ENCODE peak calls at places on chromosomes 3 and 15, in four cellular contexts. R, J, H and W are unnamed samples.

GRCh38 chr3:186107148-186108105 is 1.5 kb downstream of the ETV5 start:
- DNase-seq in R (peak; percentile 69), J (peak; percentile 51), H (peak; percentile 71), W (peak; percentile 71)

GRCh38 chr3:186651678-186652215 is 11.5 kb downstream of the FETUB start:
- DNase-seq in H (no peak), J (no peak), R (no peak), W (no peak)

GRCh38 chr3:57764794-57765193 is 8.7 kb downstream of the SLMAP start:
- DNase-seq in J (no peak), H (no peak), R (no peak), W (no peak)

GRCh38 chr3:157856078-157856939 is 249.9 kb downstream of the SHOX2 start:
- DNase-seq in H (no peak), J (no peak), R (no peak), W (no peak)

GRCh38 chr3:148319161-148319915 is 378.4 kb upstream of the AGTR1 start:
- DNase-seq in J (no peak), H (no peak), R (no peak), W (no peak)

GRCh38 chr3:123344175-123344908 is 104.5 kb downstream of the ADCY5 start:
- DNase-seq in H (no peak), J (no peak), R (no peak), W (no peak)

GRCh38 chr3:128309026-128309425 is 155.7 kb downstream of the EEFSEC start:
- DNase-seq in H (no peak), R (no peak), J (no peak), W (no peak)

GRCh38 chr3:126476166-126476975 is 680 bp upstream of the ZXDC start:
- DNase-seq in H (peak; percentile 75), R (peak; percentile 65), J (no peak), W (no peak)

GRCh38 chr15:45640610-45641009 is 5.8 kb downstream of the SQOR start:
- DNase-seq in H (no peak), J (no peak), R (no peak), W (no peak)

GRCh38 chr15:68256675-68257450 is 20.7 kb upstream of the FEM1B start:
- DNase-seq in J (peak; percentile 89), R (peak; percentile 79), H (peak; percentile 82), W (peak; percentile 94)

GRCh38 chr3:182244222-182244971 is 532.7 kb downstream of the SOX2 start:
- DNase-seq in J (no peak), R (peak; percentile 34), H (no peak), W (peak; percentile 73)

GRCh38 chr3:127768346-127769008 is 53.8 kb downstream of the MGLL start:
- DNase-seq in H (no peak), R (no peak), J (no peak), W (no peak)

GRCh38 chr3:38614651-38615352 is 34.7 kb downstream of the SCN5A start:
- DNase-seq in H (no peak), J (no peak), R (no peak), W (no peak)

GRCh38 chr3:157069406-157069805 is 90.5 kb downstream of the CCNL1 start:
- DNase-seq in R (no peak), J (no peak), H (no peak), W (no peak)

GRCh38 chr3:190446492-190447301 is 3.0 kb downstream of the TMEM207 start:
- DNase-seq in J (no peak), H (no peak), R (no peak), W (no peak)

GRCh38 chr3:17302774-17303173 is 418.0 kb downstream of the PLCL2 start:
- DNase-seq in R (no peak), J (no peak), H (no peak), W (no peak)

GRCh38 chr15:80611543-80612080 is 83.5 kb upstream of the ABHD17C start:
- DNase-seq in H (no peak), J (no peak), R (no peak), W (no peak)

GRCh38 chr3:136261826-136262225 is 11.7 kb downstream of the PCCB start:
- DNase-seq in H (no peak), R (no peak), J (no peak), W (no peak)

GRCh38 chr3:16828815-16829214 is 55.9 kb upstream of the PLCL2 start:
- DNase-seq in R (peak; percentile 50), H (peak; percentile 68), J (peak; percentile 65), W (no peak)

GRCh38 chr3:185828755-185829154 is 3.9 kb upstream of the IGF2BP2 start:
- DNase-seq in H (no peak), R (no peak), J (no peak), W (no peak)

GRCh38 chr3:27105904-27106303 is 263.3 kb downstream of the NEK10 start:
- DNase-seq in H (peak; percentile 18), R (no peak), J (peak; percentile 12), W (no peak)

GRCh38 chr3:64355473-64355872 is 130.2 kb upstream of the PRICKLE2 start:
- DNase-seq in H (no peak), R (no peak), J (no peak), W (no peak)

GRCh38 chr3:194373912-194374311 is 4.4 kb upstream of the LRRC15 start:
- DNase-seq in J (no peak), R (no peak), H (no peak), W (no peak)

GRCh38 chr3:27678234-27678633 is 43.9 kb downstream of the EOMES start:
- DNase-seq in R (no peak), H (no peak), J (no peak), W (no peak)

GRCh38 chr15:69663441-69663840 is 210.8 kb downstream of the RPLP1 start:
- DNase-seq in H (no peak), J (no peak), R (no peak), W (peak; percentile 22)

GRCh38 chr3:58175429-58176184 is 35.2 kb downstream of the DNASE1L3 start:
- DNase-seq in H (peak; percentile 75), J (peak; percentile 77), R (peak; percentile 87), W (peak; percentile 81)

GRCh38 chr3:4750306-4751056 is 228.8 kb upstream of the BHLHE40 start:
- DNase-seq in H (no peak), J (no peak), R (no peak), W (no peak)

GRCh38 chr15:89430530-89431341 is 65.6 kb downstream of the RHCG start:
- DNase-seq in J (peak; percentile 90), R (peak; percentile 91), H (peak; percentile 93), W (peak; percentile 88)

GRCh38 chr15:89429986-89430385 is 66.4 kb downstream of the RHCG start:
- DNase-seq in H (no peak), R (no peak), J (no peak), W (no peak)

GRCh38 chr15:89426500-89426899 is 69.9 kb downstream of the RHCG start:
- DNase-seq in J (no peak), R (no peak), H (no peak), W (no peak)

GRCh38 chr15:89429023-89429422 is 67.4 kb downstream of the RHCG start:
- DNase-seq in J (no peak), R (no peak), H (no peak), W (no peak)

DNA sequence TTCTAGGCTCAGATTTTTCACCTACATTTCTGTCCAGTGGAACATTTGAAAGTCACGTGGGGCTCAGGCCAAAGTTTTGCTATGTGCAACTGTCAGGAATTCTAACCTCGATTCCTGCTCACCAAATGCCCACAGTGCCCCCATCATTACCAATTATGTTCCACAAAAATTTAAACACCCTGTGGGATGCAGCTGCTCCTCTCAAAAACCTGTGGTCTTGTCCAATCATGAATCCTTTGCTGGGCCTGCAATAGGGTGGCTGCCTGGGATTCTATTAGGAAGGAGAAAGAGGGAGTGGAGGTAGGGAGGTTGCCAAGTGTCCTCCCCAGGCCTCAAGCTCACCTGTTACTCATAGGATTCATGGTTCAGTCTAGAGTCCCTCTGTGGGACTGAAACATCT is 68.1 kb downstream of the RHCG start:
- DNase-seq in H (no peak), J (no peak), R (no peak), W (no peak)
- H3K27me3 ChIP-seq in H (no peaks in the 10 kb centered on the region), J (peaks cover 28% of the 10 kb centered on the region), R (no peaks in the 10 kb centered on the region), W (no peaks in the 10 kb centered on the region)

GRCh38 chr15:40957581-40958051 is 4.3 kb downstream of the CHAC1 start:
- DNase-seq in J (peak; percentile 62), H (peak; percentile 86), R (peak; percentile 88), W (no peak)
- TF ChIP-seq POLR2A in J (no peak), H (no peak), R (no peak), W (no peak)

GRCh38 chr3:8767181-8767666 is 2.2 kb downstream of the OXTR start:
- DNase-seq in R (no peak), H (no peak), J (no peak), W (no peak)

GRCh38 chr3:8764528-8764927 is 4.9 kb downstream of the OXTR start:
- DNase-seq in J (no peak), R (no peak), H (no peak), W (no peak)

GRCh38 chr3:8767667-8768363 is 1.6 kb downstream of the OXTR start:
- DNase-seq in J (peak; percentile 32), R (peak; percentile 50), H (peak; percentile 36), W (no peak)

GRCh38 chr3:8765528-8765927 is 3.9 kb downstream of the OXTR start:
- DNase-seq in R (no peak), H (no peak), J (no peak), W (no peak)

DNA sequence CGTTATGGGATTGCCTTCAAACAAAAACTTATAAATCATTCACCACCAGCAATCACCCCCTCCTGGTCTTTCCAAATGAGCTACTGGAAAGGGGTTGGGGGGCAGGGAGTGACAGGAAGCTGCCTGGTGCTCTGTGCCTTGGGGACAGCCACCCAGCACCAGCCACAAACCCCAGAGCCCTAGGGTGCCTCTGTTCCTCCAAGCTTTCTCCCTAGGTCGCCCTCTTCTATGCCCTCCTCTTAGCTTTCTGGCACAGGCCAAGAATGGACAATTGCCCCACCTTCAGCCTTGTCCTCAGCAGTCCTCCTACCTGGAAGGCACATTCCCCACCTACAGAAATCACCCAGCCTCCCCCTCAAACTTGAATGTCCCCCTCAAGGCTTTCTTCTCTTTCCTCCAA is 3.3 kb downstream of the OXTR start:
- DNase-seq in J (no peak), H (no peak), R (no peak), W (no peak)
- H3K27me3 ChIP-seq in J (peaks cover 50% of the 10 kb centered on the region), H (no peaks in the 10 kb centered on the region), R (peaks cover 14% of the 10 kb centered on the region), W (no peaks in the 10 kb centered on the region)

GRCh38 chr3:134375542-134376384 is 1.5 kb upstream of the AMOTL2 start:
- DNase-seq in J (no peak), R (no peak), H (no peak), W (no peak)

GRCh38 chr3:134373278-134373941 is 837 bp downstream of the AMOTL2 start:
- DNase-seq in J (peak; percentile 78), R (peak; percentile 85), H (peak; percentile 84), W (peak; percentile 79)

GRCh38 chr3:134372405-134373277 is 1.6 kb downstream of the AMOTL2 start:
- DNase-seq in R (no peak), H (no peak), J (no peak), W (peak; percentile 51)

GRCh38 chr3:134374791-134375541 is 719 bp upstream of the AMOTL2 start:
- DNase-seq in J (peak; percentile 67), R (peak; percentile 77), H (peak; percentile 54), W (peak; percentile 90)

DNA sequence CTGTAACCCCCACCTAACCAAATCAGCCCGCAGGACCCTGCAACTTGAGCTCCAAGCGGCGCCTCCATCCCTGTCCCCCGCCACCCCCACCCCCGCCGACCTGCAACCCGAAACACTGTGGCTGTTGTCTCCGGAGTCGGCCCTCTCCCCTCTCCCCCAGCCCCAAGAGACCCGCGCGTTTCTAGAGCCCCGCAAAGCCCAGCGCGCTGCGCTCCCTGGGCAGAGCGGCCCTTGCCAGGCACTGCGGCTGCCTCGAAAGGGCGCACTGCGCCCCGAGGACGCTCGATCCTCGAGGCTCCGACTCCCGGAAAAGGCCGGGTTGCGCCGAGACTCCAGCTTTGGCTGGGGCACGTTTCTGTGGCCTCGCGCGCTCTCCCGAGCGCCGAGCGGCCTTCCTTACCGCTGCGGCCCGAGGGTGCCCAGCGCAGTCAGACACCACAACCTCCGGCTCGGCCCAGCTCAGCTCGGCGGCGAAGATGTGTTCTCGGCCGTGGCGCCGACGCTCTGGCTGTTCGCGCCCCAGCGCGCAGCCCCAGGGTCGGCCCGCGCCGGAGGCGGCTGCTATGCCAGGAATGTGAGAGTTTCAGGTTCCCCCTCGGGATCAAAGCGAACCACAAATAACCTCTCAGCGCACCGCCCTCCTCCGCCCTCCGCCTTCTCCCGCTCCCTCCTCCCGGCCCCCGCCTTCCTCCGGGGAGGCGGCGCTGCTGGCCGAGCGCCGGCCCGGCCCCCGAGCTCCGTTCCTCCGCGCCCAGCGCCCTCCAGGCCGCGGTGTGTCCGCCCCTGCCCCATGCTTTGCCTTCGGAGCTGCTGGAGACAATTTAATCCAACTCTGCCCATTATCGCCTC is at the start of gene AMOTL2:
- DNase-seq in H (peak; percentile 85), R (peak; percentile 89), J (peak; percentile 83), W (peak; percentile 93)
- TF ChIP-seq POLR2A in H (peak; percentile 95), R (peak; percentile 69), J (peak; percentile 91), W (peak; percentile 94)